ENCODE peak calls at places on chromosomes 2 and 18, in nine cellular contexts. X is renal cortical epithelial cell; R is cardiac septum; S is stimulated activated CD4-positive, alpha-beta T cell treated with anti-CD3 and anti-CD28 coated beads, Interleukin-15, amount 100 ng/mL, for 1 hour; Z is activated CD4-positive, alpha-beta T cell treated with anti-CD3 and anti-CD28 coated beads for 36 hours; W is NCI-H2029; G is GM19239; K is NCI-H1105; P is NCI-H187 treated with DMSO at 0.1 percent for 48 hours. M is an unnamed sample.

GRCh38 chr2:206989306-206989705 is 50.0 kb downstream of the CPO start:
- DNase-seq in X (no peak), R (no peak), S (no peak), Z (peak; percentile 34), W (peak; percentile 38), G (peak; percentile 23), K (no peak), P (no peak), M (no peak)

GRCh38 chr18:22844184-22844583 is 88.9 kb upstream of the RBBP8 start:
- DNase-seq in X (peak; percentile 77), R (no peak), S (no peak), Z (no peak), W (no peak), G (no peak), K (no peak), P (no peak), M (no peak)

GRCh38 chr2:239778861-239779591 is 246.1 kb downstream of the NDUFA10 start:
- DNase-seq in X (no peak), R (no peak), S (no peak), Z (no peak), W (no peak), G (no peak), K (no peak), P (no peak), M (no peak)

GRCh38 chr2:240465765-240466578 is 30.5 kb downstream of the GPC1 start:
- DNase-seq in X (no peak), R (peak; percentile 72), S (no peak), Z (peak; percentile 3), W (no peak), G (no peak), K (no peak), P (no peak), M (no peak)

GRCh38 chr2:10342245-10342951 is 39.7 kb downstream of the HPCAL1 start:
- DNase-seq in X (no peak), R (no peak), S (no peak), Z (no peak), W (no peak), G (no peak), K (no peak), P (no peak), M (no peak)

GRCh38 chr2:237629739-237630138 is 2.4 kb downstream of the LRRFIP1 start:
- DNase-seq in X (peak; percentile 74), R (no peak), S (no peak), Z (no peak), W (no peak), G (no peak), K (no peak), P (no peak), M (no peak)

GRCh38 chr2:3759331-3759730 is 56.0 kb downstream of the DCDC2C start:
- DNase-seq in X (no peak), R (no peak), S (no peak), Z (no peak), W (no peak), G (no peak), K (no peak), P (no peak), M (no peak)

GRCh38 chr2:189662674-189663226 is 1.5 kb downstream of the ASNSD1 start:
- DNase-seq in X (no peak), R (no peak), S (no peak), Z (peak; percentile 25), W (no peak), G (no peak), K (no peak), P (no peak), M (no peak)

GRCh38 chr2:240566203-240567136 is 1.8 kb upstream of the RNPEPL1 start:
- DNase-seq in X (peak; percentile 59), R (peak; percentile 96), S (peak; percentile 92), Z (peak; percentile 98), W (peak; percentile 80), G (peak; percentile 80), K (peak; percentile 70), P (no peak), M (peak; percentile 87)

GRCh38 chr18:49094979-49095632 is 144.3 kb upstream of the SMAD7 start:
- DNase-seq in X (peak; percentile 77), R (no peak), S (no peak), Z (no peak), W (no peak), G (no peak), K (no peak), P (no peak), M (no peak)

GRCh38 chr2:3256655-3257054 is 121.0 kb downstream of the EIPR1 start:
- DNase-seq in X (no peak), R (no peak), S (no peak), Z (no peak), W (no peak), G (no peak), K (no peak), P (no peak), M (no peak)

GRCh38 chr2:127117603-127118002 is 10.6 kb upstream of the BIN1 start:
- DNase-seq in X (no peak), R (no peak), S (no peak), Z (no peak), W (no peak), G (no peak), K (no peak), P (no peak), M (no peak)

GRCh38 chr2:61432990-61433389 is 37.9 kb downstream of the USP34 start:
- DNase-seq in X (no peak), R (no peak), S (no peak), Z (no peak), W (no peak), G (no peak), K (no peak), P (no peak), M (no peak)

GRCh38 chr2:24259316-24259715 is 84.5 kb downstream of the FAM228A start:
- DNase-seq in X (no peak), R (no peak), S (no peak), Z (no peak), W (no peak), G (no peak), K (no peak), P (no peak), M (no peak)

GRCh38 chr2:2134037-2134436 is 197.0 kb downstream of the MYT1L start:
- DNase-seq in X (no peak), R (no peak), S (no peak), Z (no peak), W (no peak), G (no peak), K (no peak), P (no peak), M (no peak)

GRCh38 chr2:208937521-208937920 is 486.3 kb upstream of the MAP2 start:
- DNase-seq in X (no peak), R (no peak), S (no peak), Z (no peak), W (no peak), G (no peak), K (no peak), P (no peak), M (no peak)

GRCh38 chr18:26429535-26429934 is 118.8 kb downstream of the KCTD1 start:
- DNase-seq in X (peak; percentile 84), R (peak; percentile 50), S (no peak), Z (no peak), W (peak; percentile 36), G (no peak), K (peak; percentile 10), P (no peak), M (no peak)

GRCh38 chr2:46548103-46548486 is 68.7 kb downstream of the TMEM247 start:
- DNase-seq in X (no peak), R (peak; percentile 89), S (no peak), Z (no peak), W (no peak), G (no peak), K (no peak), P (no peak), M (peak; percentile 59)